ENCODE peak calls at places on chromosomes 12 and 14, in seven cellular contexts. One of them, this sample, is unnamed. For H3K36me3, the result is how much of the 10 kb centered on the place peaks cover.

GRCh38 chr12:108955225-108955835 is 65.5 kb downstream of the SVOP start:
- DNase-seq in HCT116: no peak
- DNase-seq in ovary: no peak
- DNase-seq in aorta: no peak
- DNase-seq in heart left ventricle: no peak
- DNase-seq in BE2C: peak
- DNase-seq in fibroblast of lung: peak
- DNase-seq in this sample: peak

GRCh38 chr12:1505576-1505975 is 88.8 kb downstream of the FBXL14 start:
- DNase-seq in HCT116: no peak
- DNase-seq in ovary: no peak
- DNase-seq in aorta: no peak
- DNase-seq in heart left ventricle: no peak
- DNase-seq in BE2C: no peak
- DNase-seq in fibroblast of lung: no peak
- DNase-seq in this sample: no peak

GRCh38 chr12:86712425-86712843 is 456.2 kb upstream of the MGAT4C start:
- DNase-seq in HCT116: peak
- DNase-seq in ovary: no peak
- DNase-seq in aorta: no peak
- DNase-seq in heart left ventricle: no peak
- DNase-seq in BE2C: no peak
- DNase-seq in fibroblast of lung: peak
- DNase-seq in this sample: peak

GRCh38 chr12:182381-182883 is 31.5 kb downstream of the SLC6A12 start:
- DNase-seq in HCT116: no peak
- DNase-seq in ovary: no peak
- DNase-seq in aorta: no peak
- DNase-seq in heart left ventricle: no peak
- DNase-seq in BE2C: peak
- DNase-seq in fibroblast of lung: peak
- DNase-seq in this sample: no peak

GRCh38 chr12:6951551-6952120 is 480 bp downstream of the PTPN6 start:
- DNase-seq in HCT116: no peak
- DNase-seq in ovary: no peak
- DNase-seq in aorta: peak
- DNase-seq in heart left ventricle: no peak
- DNase-seq in BE2C: no peak
- DNase-seq in fibroblast of lung: no peak
- DNase-seq in this sample: no peak

GRCh38 chr12:98751580-98752115 is 106.6 kb downstream of the APAF1 start:
- DNase-seq in HCT116: no peak
- DNase-seq in ovary: no peak
- DNase-seq in aorta: no peak
- DNase-seq in heart left ventricle: no peak
- DNase-seq in BE2C: no peak
- DNase-seq in fibroblast of lung: no peak
- DNase-seq in this sample: no peak

GRCh38 chr12:56374726-56375597 is 12.3 kb upstream of the APOF start:
- DNase-seq in HCT116: no peak
- DNase-seq in ovary: no peak
- DNase-seq in aorta: peak
- DNase-seq in heart left ventricle: no peak
- DNase-seq in BE2C: no peak
- DNase-seq in fibroblast of lung: no peak
- DNase-seq in this sample: no peak

GRCh38 chr12:94956936-94957464 is 46.5 kb downstream of the NDUFA12 start:
- DNase-seq in HCT116: no peak
- DNase-seq in ovary: no peak
- DNase-seq in aorta: no peak
- DNase-seq in heart left ventricle: no peak
- DNase-seq in BE2C: no peak
- DNase-seq in fibroblast of lung: no peak
- DNase-seq in this sample: no peak

GRCh38 chr14:94805726-94806288 is 35.9 kb upstream of the GSC start:
- DNase-seq in HCT116: no peak
- DNase-seq in ovary: no peak
- DNase-seq in aorta: no peak
- DNase-seq in heart left ventricle: no peak
- DNase-seq in BE2C: no peak
- DNase-seq in fibroblast of lung: peak
- DNase-seq in this sample: no peak

GRCh38 chr14:100303925-100304324 is 2.3 kb downstream of the SLC25A29 start:
- DNase-seq in HCT116: no peak
- DNase-seq in ovary: no peak
- DNase-seq in aorta: no peak
- DNase-seq in heart left ventricle: no peak
- DNase-seq in BE2C: no peak
- DNase-seq in fibroblast of lung: no peak
- DNase-seq in this sample: no peak

GRCh38 chr12:56991319-56991906 is 14.9 kb downstream of the ZBTB39 start:
- DNase-seq in HCT116: no peak
- DNase-seq in ovary: peak
- DNase-seq in aorta: no peak
- DNase-seq in heart left ventricle: peak
- DNase-seq in BE2C: no peak
- DNase-seq in fibroblast of lung: no peak
- DNase-seq in this sample: no peak

GRCh38 chr14:92704036-92704804 is 44.2 kb downstream of the LGMN start:
- DNase-seq in HCT116: no peak
- DNase-seq in ovary: no peak
- DNase-seq in aorta: no peak
- DNase-seq in heart left ventricle: no peak
- DNase-seq in BE2C: no peak
- DNase-seq in fibroblast of lung: no peak
- DNase-seq in this sample: no peak
- H3K4me3 ChIP-seq in HCT116: no peak
- H3K4me3 ChIP-seq in ovary: no peak
- H3K4me3 ChIP-seq in aorta: no peak
- H3K4me3 ChIP-seq in heart left ventricle: no peak
- H3K4me3 ChIP-seq in BE2C: no peak
- H3K4me3 ChIP-seq in fibroblast of lung: no peak
- H3K4me3 ChIP-seq in this sample: no peak

DNA sequence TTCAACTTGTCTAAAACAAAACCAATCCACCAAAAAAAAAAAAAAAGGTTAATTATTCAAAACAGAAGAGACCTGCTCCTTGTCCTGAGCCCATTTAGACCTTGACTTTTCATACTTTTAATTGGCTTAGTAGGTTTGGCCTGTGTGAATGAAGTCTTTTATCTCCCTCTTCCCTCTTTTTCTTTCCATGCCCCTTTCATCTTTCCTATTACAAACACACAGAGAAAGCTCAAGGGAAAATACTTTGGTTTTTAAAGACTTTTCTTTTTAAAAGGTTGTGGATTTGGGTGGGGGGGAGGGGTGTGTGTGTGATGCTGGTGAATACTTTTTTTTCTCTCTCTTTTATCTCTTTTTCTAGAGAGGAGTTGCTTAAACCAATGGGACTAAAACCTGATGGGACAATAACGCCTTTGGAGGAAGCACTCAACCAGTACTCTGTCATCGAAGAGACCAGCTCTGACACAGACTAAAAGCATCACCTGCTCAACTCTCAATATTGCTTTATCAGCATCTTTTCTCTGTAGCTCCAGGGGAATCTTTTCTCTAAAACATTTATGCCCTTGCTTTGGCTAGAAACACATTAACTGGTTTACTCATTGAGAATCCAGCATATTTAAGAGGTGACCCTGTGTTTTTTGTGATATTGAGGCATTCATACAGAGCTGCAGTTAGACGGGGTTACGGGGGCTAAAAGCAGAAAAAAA is 70.0 kb upstream of the TMEM263 start:
- DNase-seq in HCT116: no peak
- DNase-seq in ovary: no peak
- DNase-seq in aorta: no peak
- DNase-seq in heart left ventricle: no peak
- DNase-seq in BE2C: no peak
- DNase-seq in fibroblast of lung: no peak
- DNase-seq in this sample: no peak
- H3K36me3 ChIP-seq in HCT116: under half
- H3K36me3 ChIP-seq in ovary: under half
- H3K36me3 ChIP-seq in aorta: under half
- H3K36me3 ChIP-seq in heart left ventricle: under half
- H3K36me3 ChIP-seq in BE2C: under half
- H3K36me3 ChIP-seq in fibroblast of lung: under half
- H3K36me3 ChIP-seq in this sample: under half

DNA sequence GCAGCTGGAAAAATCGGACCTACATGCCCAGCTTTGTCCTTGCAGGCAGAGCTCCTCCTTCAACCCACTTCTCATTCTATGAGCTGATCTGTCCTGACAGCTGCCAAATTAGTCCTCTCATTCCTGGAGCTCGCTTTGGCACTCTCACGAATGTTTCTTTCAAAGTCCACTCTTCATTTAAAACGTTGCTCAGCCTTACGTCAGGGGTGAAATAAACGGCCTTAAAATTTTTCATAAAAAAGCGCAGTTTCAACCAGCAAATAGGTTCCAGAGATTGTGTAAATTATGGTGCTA is 120.9 kb upstream of the HIF1A start:
- DNase-seq in HCT116: no peak
- DNase-seq in ovary: no peak
- DNase-seq in aorta: no peak
- DNase-seq in heart left ventricle: no peak
- DNase-seq in BE2C: no peak
- DNase-seq in fibroblast of lung: no peak
- DNase-seq in this sample: no peak
- H3K4me3 ChIP-seq in HCT116: no peak
- H3K4me3 ChIP-seq in ovary: no peak
- H3K4me3 ChIP-seq in aorta: no peak
- H3K4me3 ChIP-seq in heart left ventricle: no peak
- H3K4me3 ChIP-seq in BE2C: no peak
- H3K4me3 ChIP-seq in fibroblast of lung: no peak
- H3K4me3 ChIP-seq in this sample: no peak

DNA sequence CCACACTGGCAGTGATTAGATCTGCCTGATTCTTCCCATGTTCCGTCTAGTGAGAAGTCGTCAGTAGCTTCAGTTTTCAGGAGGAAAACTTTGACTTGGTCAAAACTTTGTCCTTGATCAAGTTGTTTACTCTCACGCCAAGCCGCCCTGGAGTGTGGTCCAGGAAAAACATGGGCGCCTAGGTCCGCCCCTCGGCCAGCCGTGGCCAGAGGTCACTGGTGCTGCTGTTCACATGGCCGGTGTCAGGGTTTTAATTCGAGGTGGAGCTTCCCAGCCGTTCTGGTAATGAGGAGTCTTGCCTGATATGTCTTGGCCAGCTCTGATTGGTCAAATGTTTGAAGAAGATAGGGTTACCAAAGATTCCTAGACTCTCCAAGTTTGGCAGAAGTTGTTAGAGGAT is 71.5 kb downstream of the PPP2R5C start:
- DNase-seq in HCT116: no peak
- DNase-seq in ovary: peak
- DNase-seq in aorta: no peak
- DNase-seq in heart left ventricle: no peak
- DNase-seq in BE2C: no peak
- DNase-seq in fibroblast of lung: no peak
- DNase-seq in this sample: no peak
- H3K36me3 ChIP-seq in HCT116: under half
- H3K36me3 ChIP-seq in ovary: under half
- H3K36me3 ChIP-seq in aorta: under half
- H3K36me3 ChIP-seq in heart left ventricle: under half
- H3K36me3 ChIP-seq in BE2C: under half
- H3K36me3 ChIP-seq in fibroblast of lung: under half
- H3K36me3 ChIP-seq in this sample: under half

GRCh38 chr12:25756974-25757665 is 201.4 kb upstream of the RASSF8 start:
- DNase-seq in HCT116: no peak
- DNase-seq in ovary: no peak
- DNase-seq in aorta: no peak
- DNase-seq in heart left ventricle: no peak
- DNase-seq in BE2C: no peak
- DNase-seq in fibroblast of lung: no peak
- DNase-seq in this sample: peak
- H3K4me3 ChIP-seq in HCT116: no peak
- H3K4me3 ChIP-seq in ovary: no peak
- H3K4me3 ChIP-seq in aorta: no peak
- H3K4me3 ChIP-seq in heart left ventricle: no peak
- H3K4me3 ChIP-seq in BE2C: no peak
- H3K4me3 ChIP-seq in fibroblast of lung: no peak
- H3K4me3 ChIP-seq in this sample: no peak

DNA sequence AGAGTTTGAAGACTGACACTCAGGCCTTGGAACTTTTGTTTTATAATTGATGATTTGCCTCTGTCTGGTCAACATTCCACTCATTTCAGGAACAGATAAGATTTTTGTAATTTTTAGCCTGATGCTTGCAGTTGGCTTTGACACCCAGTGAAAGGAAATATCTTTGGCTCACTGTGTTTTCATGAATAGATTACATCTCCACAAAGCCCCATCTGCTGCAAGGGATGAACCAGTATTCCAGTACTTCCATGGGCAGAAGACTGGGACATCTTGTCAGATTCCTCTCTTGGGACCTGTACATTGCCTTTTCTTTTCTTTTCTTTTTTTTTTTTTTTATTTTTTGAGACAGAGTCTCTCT is 28.4 kb downstream of the GSG1 start:
- DNase-seq in HCT116: no peak
- DNase-seq in ovary: no peak
- DNase-seq in aorta: no peak
- DNase-seq in heart left ventricle: no peak
- DNase-seq in BE2C: no peak
- DNase-seq in fibroblast of lung: peak
- DNase-seq in this sample: no peak
- H3K36me3 ChIP-seq in HCT116: under half
- H3K36me3 ChIP-seq in ovary: under half
- H3K36me3 ChIP-seq in aorta: under half
- H3K36me3 ChIP-seq in heart left ventricle: under half
- H3K36me3 ChIP-seq in BE2C: under half
- H3K36me3 ChIP-seq in fibroblast of lung: under half
- H3K36me3 ChIP-seq in this sample: under half